ENCODE peak calls at places on chromosomes 16 and 17, in six cellular contexts. One of them, this sample, is unnamed.
A peak's percentile ranks its signal among the peaks of the same experiment; 100 is the strongest.

GRCh38 chr16:23302045-23302956 is at the start of gene SCNN1B:
- DNase-seq in IMR-90: no peak
- DNase-seq in K562: no peak
- DNase-seq in fibroblast of pulmonary artery: no peak
- DNase-seq in PC-3: peak; percentile 43
- DNase-seq in dorsolateral prefrontal cortex: no peak
- DNase-seq in this sample: peak; percentile 51

GRCh38 chr17:79826210-79826680 is 13.0 kb downstream of the CBX4 start:
- DNase-seq in IMR-90: peak; percentile 40
- DNase-seq in K562: peak; percentile 48
- DNase-seq in fibroblast of pulmonary artery: peak; percentile 58
- DNase-seq in PC-3: no peak
- DNase-seq in dorsolateral prefrontal cortex: no peak
- DNase-seq in this sample: no peak

GRCh38 chr17:62910277-62910676 is 55.8 kb upstream of the TANC2 start:
- DNase-seq in IMR-90: no peak
- DNase-seq in K562: no peak
- DNase-seq in fibroblast of pulmonary artery: no peak
- DNase-seq in PC-3: no peak
- DNase-seq in dorsolateral prefrontal cortex: no peak
- DNase-seq in this sample: peak; percentile 54

GRCh38 chr16:88948781-88949490 is 28.1 kb downstream of the CBFA2T3 start:
- DNase-seq in IMR-90: no peak
- DNase-seq in K562: no peak
- DNase-seq in fibroblast of pulmonary artery: no peak
- DNase-seq in PC-3: peak; percentile 6
- DNase-seq in dorsolateral prefrontal cortex: no peak
- DNase-seq in this sample: no peak

GRCh38 chr17:65638221-65638940 is 76.9 kb upstream of the AXIN2 start:
- DNase-seq in IMR-90: peak; percentile 84
- DNase-seq in K562: no peak
- DNase-seq in fibroblast of pulmonary artery: peak; percentile 46
- DNase-seq in PC-3: no peak
- DNase-seq in dorsolateral prefrontal cortex: no peak
- DNase-seq in this sample: no peak

GRCh38 chr16:66366433-66367299 is at the start of gene CDH5:
- DNase-seq in IMR-90: no peak
- DNase-seq in K562: no peak
- DNase-seq in fibroblast of pulmonary artery: peak; percentile 89
- DNase-seq in PC-3: no peak
- DNase-seq in dorsolateral prefrontal cortex: no peak
- DNase-seq in this sample: no peak

GRCh38 chr16:50303041-50303604 is 36.8 kb downstream of the ADCY7 start:
- DNase-seq in IMR-90: peak; percentile 57
- DNase-seq in K562: no peak
- DNase-seq in fibroblast of pulmonary artery: no peak
- DNase-seq in PC-3: no peak
- DNase-seq in dorsolateral prefrontal cortex: peak; percentile 27
- DNase-seq in this sample: no peak

GRCh38 chr16:88195021-88195581 is 187.7 kb upstream of the ZNF469 start:
- DNase-seq in IMR-90: peak; percentile 52
- DNase-seq in K562: no peak
- DNase-seq in fibroblast of pulmonary artery: no peak
- DNase-seq in PC-3: no peak
- DNase-seq in dorsolateral prefrontal cortex: no peak
- DNase-seq in this sample: peak; percentile 31

GRCh38 chr17:16988749-16989229 is 16.9 kb upstream of the TNFRSF13B start:
- DNase-seq in IMR-90: no peak
- DNase-seq in K562: no peak
- DNase-seq in fibroblast of pulmonary artery: peak; percentile 6
- DNase-seq in PC-3: no peak
- DNase-seq in dorsolateral prefrontal cortex: no peak
- DNase-seq in this sample: no peak

GRCh38 chr17:55038291-55038690 is 69.7 kb downstream of the STXBP4 start:
- DNase-seq in IMR-90: no peak
- DNase-seq in K562: no peak
- DNase-seq in fibroblast of pulmonary artery: no peak
- DNase-seq in PC-3: peak; percentile 29
- DNase-seq in dorsolateral prefrontal cortex: no peak
- DNase-seq in this sample: no peak

GRCh38 chr17:10198509-10199249 is at the start of gene GAS7:
- DNase-seq in IMR-90: peak; percentile 26
- DNase-seq in K562: no peak
- DNase-seq in fibroblast of pulmonary artery: peak; percentile 16
- DNase-seq in PC-3: no peak
- DNase-seq in dorsolateral prefrontal cortex: peak; percentile 69
- DNase-seq in this sample: peak; percentile 68

GRCh38 chr16:67542464-67542863 is 13.8 kb downstream of the RIPOR1 start:
- DNase-seq in IMR-90: peak; percentile 66
- DNase-seq in K562: peak; percentile 91
- DNase-seq in fibroblast of pulmonary artery: peak; percentile 79
- DNase-seq in PC-3: peak; percentile 30
- DNase-seq in dorsolateral prefrontal cortex: no peak
- DNase-seq in this sample: peak; percentile 75

GRCh38 chr17:72613411-72614292 is 478.8 kb downstream of the SLC39A11 start:
- DNase-seq in IMR-90: peak; percentile 43
- DNase-seq in K562: no peak
- DNase-seq in fibroblast of pulmonary artery: peak; percentile 30
- DNase-seq in PC-3: peak; percentile 74
- DNase-seq in dorsolateral prefrontal cortex: no peak
- DNase-seq in this sample: no peak

GRCh38 chr17:19409509-19409908 is 1.5 kb upstream of the RNF112 start:
- DNase-seq in IMR-90: peak; percentile 91
- DNase-seq in K562: no peak
- DNase-seq in fibroblast of pulmonary artery: no peak
- DNase-seq in PC-3: peak; percentile 43
- DNase-seq in dorsolateral prefrontal cortex: peak; percentile 69
- DNase-seq in this sample: no peak

GRCh38 chr16:13231365-13231764 is 330.0 kb downstream of the SHISA9 start:
- DNase-seq in IMR-90: no peak
- DNase-seq in K562: no peak
- DNase-seq in fibroblast of pulmonary artery: no peak
- DNase-seq in PC-3: no peak
- DNase-seq in dorsolateral prefrontal cortex: no peak
- DNase-seq in this sample: no peak

GRCh38 chr17:78875331-78875730 is 27.7 kb downstream of the CEP295NL start:
- DNase-seq in IMR-90: no peak
- DNase-seq in K562: no peak
- DNase-seq in fibroblast of pulmonary artery: no peak
- DNase-seq in PC-3: no peak
- DNase-seq in dorsolateral prefrontal cortex: no peak
- DNase-seq in this sample: peak; percentile 75

GRCh38 chr16:19717781-19718623 is at the start of the genes IQCK and KNOP1:
- DNase-seq in IMR-90: peak; percentile 87
- DNase-seq in K562: peak; percentile 89
- DNase-seq in fibroblast of pulmonary artery: peak; percentile 90
- DNase-seq in PC-3: peak; percentile 77
- DNase-seq in dorsolateral prefrontal cortex: peak; percentile 92
- DNase-seq in this sample: peak; percentile 90

GRCh38 chr16:70151941-70152509 is 21.6 kb upstream of the CLEC18C start:
- DNase-seq in IMR-90: no peak
- DNase-seq in K562: peak; percentile 12
- DNase-seq in fibroblast of pulmonary artery: no peak
- DNase-seq in PC-3: peak; percentile 64
- DNase-seq in dorsolateral prefrontal cortex: no peak
- DNase-seq in this sample: no peak

GRCh38 chr17:42779942-42780815 is at the start of gene WNK4:
- DNase-seq in IMR-90: no peak
- DNase-seq in K562: peak; percentile 93
- DNase-seq in fibroblast of pulmonary artery: peak; percentile 48
- DNase-seq in PC-3: peak; percentile 81
- DNase-seq in dorsolateral prefrontal cortex: no peak
- DNase-seq in this sample: peak; percentile 64

GRCh38 chr17:65022751-65023421 is 33.7 kb downstream of the GNA13 start:
- DNase-seq in IMR-90: peak; percentile 70
- DNase-seq in K562: no peak
- DNase-seq in fibroblast of pulmonary artery: peak; percentile 28
- DNase-seq in PC-3: peak; percentile 97
- DNase-seq in dorsolateral prefrontal cortex: no peak
- DNase-seq in this sample: no peak

GRCh38 chr16:75433732-75434413 is 570 bp upstream of the CFDP1 start:
- DNase-seq in IMR-90: peak; percentile 97
- DNase-seq in K562: peak; percentile 76
- DNase-seq in fibroblast of pulmonary artery: peak; percentile 97
- DNase-seq in PC-3: peak; percentile 72
- DNase-seq in dorsolateral prefrontal cortex: no peak
- DNase-seq in this sample: no peak

GRCh38 chr17:1561420-1562177 is 993 bp downstream of the PITPNA start:
- DNase-seq in IMR-90: no peak
- DNase-seq in K562: no peak
- DNase-seq in fibroblast of pulmonary artery: peak; percentile 16
- DNase-seq in PC-3: peak; percentile 6
- DNase-seq in dorsolateral prefrontal cortex: no peak
- DNase-seq in this sample: no peak
- TF ChIP-seq CTCF in IMR-90: peak; percentile 39
- TF ChIP-seq CTCF in K562: peak; percentile 35
- TF ChIP-seq CTCF in fibroblast of pulmonary artery: no peak
- TF ChIP-seq CTCF in PC-3: no peak
- TF ChIP-seq CTCF in dorsolateral prefrontal cortex: peak; percentile 17
- TF ChIP-seq CTCF in this sample: peak; percentile 30

GRCh38 chr16:87119748-87120147 is 197.4 kb downstream of the C16orf95 start:
- DNase-seq in IMR-90: no peak
- DNase-seq in K562: no peak
- DNase-seq in fibroblast of pulmonary artery: no peak
- DNase-seq in PC-3: no peak
- DNase-seq in dorsolateral prefrontal cortex: no peak
- DNase-seq in this sample: no peak
- H3K4me3 ChIP-seq in IMR-90: no peak overlapping the region
- H3K4me3 ChIP-seq in K562: no peak overlapping the region
- H3K4me3 ChIP-seq in fibroblast of pulmonary artery: no peak overlapping the region
- H3K4me3 ChIP-seq in PC-3: no peak overlapping the region
- H3K4me3 ChIP-seq in dorsolateral prefrontal cortex: no peak overlapping the region
- H3K4me3 ChIP-seq in this sample: no peak overlapping the region

GRCh38 chr16:287298-287811 is 4.4 kb downstream of the PDIA2 start:
- DNase-seq in IMR-90: no peak
- DNase-seq in K562: no peak
- DNase-seq in fibroblast of pulmonary artery: no peak
- DNase-seq in PC-3: no peak
- DNase-seq in dorsolateral prefrontal cortex: no peak
- DNase-seq in this sample: peak; percentile 42

GRCh38 chr16:284204-285120 is 1.5 kb downstream of the PDIA2 start:
- DNase-seq in IMR-90: no peak
- DNase-seq in K562: no peak
- DNase-seq in fibroblast of pulmonary artery: no peak
- DNase-seq in PC-3: no peak
- DNase-seq in dorsolateral prefrontal cortex: no peak
- DNase-seq in this sample: no peak

GRCh38 chr16:287981-288920 is 5.3 kb downstream of the PDIA2 start:
- DNase-seq in IMR-90: no peak
- DNase-seq in K562: no peak
- DNase-seq in fibroblast of pulmonary artery: no peak
- DNase-seq in PC-3: no peak
- DNase-seq in dorsolateral prefrontal cortex: no peak
- DNase-seq in this sample: no peak

GRCh38 chr16:285146-286055 is 2.4 kb downstream of the PDIA2 start:
- DNase-seq in IMR-90: no peak
- DNase-seq in K562: no peak
- DNase-seq in fibroblast of pulmonary artery: no peak
- DNase-seq in PC-3: no peak
- DNase-seq in dorsolateral prefrontal cortex: no peak
- DNase-seq in this sample: no peak

GRCh38 chr16:286491-287297 is 3.7 kb downstream of the PDIA2 start:
- DNase-seq in IMR-90: no peak
- DNase-seq in K562: no peak
- DNase-seq in fibroblast of pulmonary artery: no peak
- DNase-seq in PC-3: no peak
- DNase-seq in dorsolateral prefrontal cortex: no peak
- DNase-seq in this sample: peak; percentile 67
- TF ChIP-seq CTCF in IMR-90: no peak
- TF ChIP-seq CTCF in K562: no peak
- TF ChIP-seq CTCF in fibroblast of pulmonary artery: no peak
- TF ChIP-seq CTCF in PC-3: no peak
- TF ChIP-seq CTCF in dorsolateral prefrontal cortex: no peak
- TF ChIP-seq CTCF in this sample: no peak

GRCh38 chr17:77036136-77036840 is 104.5 kb upstream of the SEC14L1 start:
- DNase-seq in IMR-90: no peak
- DNase-seq in K562: no peak
- DNase-seq in fibroblast of pulmonary artery: no peak
- DNase-seq in PC-3: no peak
- DNase-seq in dorsolateral prefrontal cortex: no peak
- DNase-seq in this sample: no peak
- H3K4me3 ChIP-seq in IMR-90: no peak overlapping the region
- H3K4me3 ChIP-seq in K562: no peak overlapping the region
- H3K4me3 ChIP-seq in fibroblast of pulmonary artery: no peak overlapping the region
- H3K4me3 ChIP-seq in PC-3: no peak overlapping the region
- H3K4me3 ChIP-seq in dorsolateral prefrontal cortex: peak overlapping the region; percentile 30
- H3K4me3 ChIP-seq in this sample: no peak overlapping the region

DNA sequence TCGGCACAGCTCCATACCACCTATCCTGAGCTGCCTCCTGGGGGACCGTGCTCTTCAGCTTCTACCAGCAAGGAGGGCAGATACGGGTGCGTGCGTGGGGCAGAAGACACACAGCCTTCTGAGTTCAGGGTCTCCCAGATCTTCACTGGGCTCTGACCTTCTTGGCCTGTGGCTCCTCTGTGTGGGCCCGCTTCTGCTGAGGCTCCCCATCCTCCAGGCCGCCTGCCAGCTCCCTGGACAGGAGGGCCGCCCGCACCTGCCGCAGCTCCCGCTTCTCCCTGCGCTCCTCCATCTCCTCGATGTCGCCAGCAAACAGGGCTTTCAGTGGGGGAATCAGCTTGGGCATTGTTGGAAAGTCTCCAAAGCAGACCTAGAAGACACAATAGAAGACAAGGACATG is 25.2 kb downstream of the ELAC2 start:
- DNase-seq in IMR-90: no peak
- DNase-seq in K562: no peak
- DNase-seq in fibroblast of pulmonary artery: no peak
- DNase-seq in PC-3: no peak
- DNase-seq in dorsolateral prefrontal cortex: no peak
- DNase-seq in this sample: no peak
- TF ChIP-seq CTCF in IMR-90: no peak
- TF ChIP-seq CTCF in K562: no peak
- TF ChIP-seq CTCF in fibroblast of pulmonary artery: no peak
- TF ChIP-seq CTCF in PC-3: no peak
- TF ChIP-seq CTCF in dorsolateral prefrontal cortex: no peak
- TF ChIP-seq CTCF in this sample: no peak